ENCODE peak calls at places on chromosome 18, in five cellular contexts. P, C, E, X and D are unnamed samples.

GRCh38 chr18:26327062-26327461 is 100.8 kb downstream of the TAF4B start:
- DNase-seq in P (no peak), C (no peak), E (no peak), X (no peak), D (no peak)

GRCh38 chr18:36124841-36125240 is 4.3 kb downstream of the SLC39A6 start:
- DNase-seq in P (no peak), C (no peak), E (no peak), X (no peak), D (no peak)

GRCh38 chr18:73717570-73717969 is 430.1 kb downstream of the FBXO15 start:
- DNase-seq in P (no peak), C (no peak), E (no peak), X (no peak), D (no peak)

GRCh38 chr18:23077493-23078256 is 57.6 kb upstream of the CABLES1 start:
- DNase-seq in P (peak), C (no peak), E (no peak), X (no peak), D (peak)

GRCh38 chr18:44599409-44599808 is 81.3 kb upstream of the SETBP1 start:
- DNase-seq in P (no peak), C (no peak), E (no peak), X (no peak), D (no peak)

GRCh38 chr18:50816767-50817166 is 3.0 kb downstream of the MRO start:
- DNase-seq in P (no peak), C (peak), E (no peak), X (no peak), D (no peak)

GRCh38 chr18:74522635-74523548 is 11.4 kb upstream of the CNDP1 start:
- DNase-seq in P (no peak), C (peak), E (no peak), X (peak), D (no peak)

GRCh38 chr18:39675916-39676315 is 2110.3 kb upstream of the CELF4 start:
- DNase-seq in P (no peak), C (no peak), E (no peak), X (no peak), D (no peak)

GRCh38 chr18:13598591-13598990 is 127.8 kb downstream of the FAM210A start:
- DNase-seq in P (no peak), C (no peak), E (no peak), X (no peak), D (no peak)

GRCh38 chr18:475202-475624 is 25.3 kb downstream of the COLEC12 start:
- DNase-seq in P (no peak), C (peak), E (no peak), X (no peak), D (peak)

GRCh38 chr18:49767111-49768050 is 46.0 kb downstream of the ACAA2 start:
- DNase-seq in P (no peak), C (no peak), E (no peak), X (no peak), D (no peak)

GRCh38 chr18:11927497-11927896 is 19.4 kb upstream of the MPPE1 start:
- DNase-seq in P (no peak), C (no peak), E (no peak), X (no peak), D (no peak)

GRCh38 chr18:41265047-41265446 is 690.0 kb upstream of the PIK3C3 start:
- DNase-seq in P (no peak), C (no peak), E (no peak), X (no peak), D (no peak)